ENCODE peak calls at places on chromosomes 1 and 21, in four cellular contexts. One of them, this sample, is unnamed.

GRCh38 chr1:15965228-15965767 is 10.6 kb downstream of the ZBTB17 start:
- DNase-seq in heart left ventricle: no peak
- DNase-seq in choroid plexus epithelial cell: peak; percentile 26
- DNase-seq in tibial artery: no peak
- DNase-seq in this sample: peak; percentile 96

GRCh38 chr1:221611930-221612777 is 129.7 kb downstream of the DUSP10 start:
- DNase-seq in heart left ventricle: peak; percentile 68
- DNase-seq in choroid plexus epithelial cell: peak; percentile 74
- DNase-seq in tibial artery: peak; percentile 78
- DNase-seq in this sample: peak; percentile 87

GRCh38 chr1:3038571-3039181 is 17.4 kb downstream of the ACTRT2 start:
- DNase-seq in heart left ventricle: no peak
- DNase-seq in choroid plexus epithelial cell: no peak
- DNase-seq in tibial artery: peak; percentile 55
- DNase-seq in this sample: no peak

GRCh38 chr1:10965621-10966226 is 46.7 kb upstream of the TARDBP start:
- DNase-seq in heart left ventricle: no peak
- DNase-seq in choroid plexus epithelial cell: peak; percentile 19
- DNase-seq in tibial artery: no peak
- DNase-seq in this sample: peak; percentile 24

GRCh38 chr1:201870397-201870796 is 18.3 kb upstream of the SHISA4 start:
- DNase-seq in heart left ventricle: no peak
- DNase-seq in choroid plexus epithelial cell: no peak
- DNase-seq in tibial artery: no peak
- DNase-seq in this sample: peak; percentile 46

GRCh38 chr1:117573386-117574040 is 32.3 kb upstream of the TENT5C start:
- DNase-seq in heart left ventricle: no peak
- DNase-seq in choroid plexus epithelial cell: peak; percentile 69
- DNase-seq in tibial artery: no peak
- DNase-seq in this sample: no peak

GRCh38 chr1:214445846-214446614 is 105.4 kb downstream of the PTPN14 start:
- DNase-seq in heart left ventricle: no peak
- DNase-seq in choroid plexus epithelial cell: peak; percentile 66
- DNase-seq in tibial artery: no peak
- DNase-seq in this sample: peak; percentile 55

GRCh38 chr1:82227696-82228095 is 427.0 kb downstream of the ADGRL2 start:
- DNase-seq in heart left ventricle: no peak
- DNase-seq in choroid plexus epithelial cell: peak; percentile 48
- DNase-seq in tibial artery: no peak
- DNase-seq in this sample: peak; percentile 82

GRCh38 chr1:180566495-180566894 is 7.7 kb downstream of the OVAAL start:
- DNase-seq in heart left ventricle: no peak
- DNase-seq in choroid plexus epithelial cell: no peak
- DNase-seq in tibial artery: no peak
- DNase-seq in this sample: no peak

GRCh38 chr21:17782051-17782450 is 37.1 kb downstream of the C21orf91 start:
- DNase-seq in heart left ventricle: no peak
- DNase-seq in choroid plexus epithelial cell: no peak
- DNase-seq in tibial artery: no peak
- DNase-seq in this sample: no peak

GRCh38 chr1:191963781-191964455 is 194.3 kb upstream of the RGS18 start:
- DNase-seq in heart left ventricle: no peak
- DNase-seq in choroid plexus epithelial cell: peak; percentile 10
- DNase-seq in tibial artery: no peak
- DNase-seq in this sample: peak; percentile 2

GRCh38 chr1:245715970-245716369 is 561.2 kb downstream of the KIF26B start:
- DNase-seq in heart left ventricle: no peak
- DNase-seq in choroid plexus epithelial cell: peak; percentile 75
- DNase-seq in tibial artery: no peak
- DNase-seq in this sample: peak; percentile 72

GRCh38 chr1:109760581-109761226 is 3.0 kb downstream of the EPS8L3 start:
- DNase-seq in heart left ventricle: no peak
- DNase-seq in choroid plexus epithelial cell: no peak
- DNase-seq in tibial artery: peak; percentile 55
- DNase-seq in this sample: no peak

GRCh38 chr1:47644216-47644581 is 206.4 kb downstream of the FOXD2 start:
- DNase-seq in heart left ventricle: no peak
- DNase-seq in choroid plexus epithelial cell: peak; percentile 58
- DNase-seq in tibial artery: no peak
- DNase-seq in this sample: peak; percentile 5

GRCh38 chr1:223207293-223208066 is 64.4 kb upstream of the TLR5 start:
- DNase-seq in heart left ventricle: no peak
- DNase-seq in choroid plexus epithelial cell: peak; percentile 22
- DNase-seq in tibial artery: no peak
- DNase-seq in this sample: no peak

GRCh38 chr1:87231703-87232363 is 96.8 kb upstream of the LMO4 start:
- DNase-seq in heart left ventricle: no peak
- DNase-seq in choroid plexus epithelial cell: no peak
- DNase-seq in tibial artery: no peak
- DNase-seq in this sample: no peak

GRCh38 chr1:53410100-53410541 is 49.1 kb upstream of the DMRTB1 start:
- DNase-seq in heart left ventricle: no peak
- DNase-seq in choroid plexus epithelial cell: peak; percentile 44
- DNase-seq in tibial artery: no peak
- DNase-seq in this sample: peak; percentile 44

GRCh38 chr1:173669491-173669941 is at the start of gene ANKRD45:
- DNase-seq in heart left ventricle: peak; percentile 44
- DNase-seq in choroid plexus epithelial cell: peak; percentile 51
- DNase-seq in tibial artery: no peak
- DNase-seq in this sample: peak; percentile 48

GRCh38 chr1:115373305-115373704 is 35.3 kb upstream of the NGF start:
- DNase-seq in heart left ventricle: no peak
- DNase-seq in choroid plexus epithelial cell: peak; percentile 62
- DNase-seq in tibial artery: no peak
- DNase-seq in this sample: peak; percentile 84

GRCh38 chr21:32887026-32887425 is 115.5 kb upstream of the PAXBP1 start:
- DNase-seq in heart left ventricle: no peak
- DNase-seq in choroid plexus epithelial cell: no peak
- DNase-seq in tibial artery: no peak
- DNase-seq in this sample: no peak

GRCh38 chr1:227317541-227318002 is 720 bp downstream of the CDC42BPA start:
- DNase-seq in heart left ventricle: peak; percentile 47
- DNase-seq in choroid plexus epithelial cell: peak; percentile 65
- DNase-seq in tibial artery: peak; percentile 71
- DNase-seq in this sample: peak; percentile 79

GRCh38 chr1:22166439-22166838 is 23.5 kb upstream of the WNT4 start:
- DNase-seq in heart left ventricle: no peak
- DNase-seq in choroid plexus epithelial cell: no peak
- DNase-seq in tibial artery: no peak
- DNase-seq in this sample: no peak

GRCh38 chr21:31922881-31923280 is 50.1 kb downstream of the HUNK start:
- DNase-seq in heart left ventricle: no peak
- DNase-seq in choroid plexus epithelial cell: no peak
- DNase-seq in tibial artery: no peak
- DNase-seq in this sample: no peak

GRCh38 chr1:59685666-59686065 is 129.1 kb upstream of the HOOK1 start:
- DNase-seq in heart left ventricle: no peak
- DNase-seq in choroid plexus epithelial cell: no peak
- DNase-seq in tibial artery: no peak
- DNase-seq in this sample: no peak

GRCh38 chr21:46622226-46622625 is 13.2 kb upstream of the PRMT2 start:
- DNase-seq in heart left ventricle: peak; percentile 62
- DNase-seq in choroid plexus epithelial cell: peak; percentile 90
- DNase-seq in tibial artery: no peak
- DNase-seq in this sample: peak; percentile 15

GRCh38 chr1:165632491-165632890 is 1.5 kb downstream of the MGST3 start:
- DNase-seq in heart left ventricle: no peak
- DNase-seq in choroid plexus epithelial cell: no peak
- DNase-seq in tibial artery: no peak
- DNase-seq in this sample: no peak

GRCh38 chr1:1305300-1306069 is 2.2 kb downstream of the ACAP3 start:
- DNase-seq in heart left ventricle: peak; percentile 82
- DNase-seq in choroid plexus epithelial cell: peak; percentile 75
- DNase-seq in tibial artery: peak; percentile 82
- DNase-seq in this sample: peak; percentile 73

GRCh38 chr21:44428281-44428942 is 26.9 kb upstream of the LRRC3 start:
- DNase-seq in heart left ventricle: no peak
- DNase-seq in choroid plexus epithelial cell: no peak
- DNase-seq in tibial artery: no peak
- DNase-seq in this sample: no peak

DNA sequence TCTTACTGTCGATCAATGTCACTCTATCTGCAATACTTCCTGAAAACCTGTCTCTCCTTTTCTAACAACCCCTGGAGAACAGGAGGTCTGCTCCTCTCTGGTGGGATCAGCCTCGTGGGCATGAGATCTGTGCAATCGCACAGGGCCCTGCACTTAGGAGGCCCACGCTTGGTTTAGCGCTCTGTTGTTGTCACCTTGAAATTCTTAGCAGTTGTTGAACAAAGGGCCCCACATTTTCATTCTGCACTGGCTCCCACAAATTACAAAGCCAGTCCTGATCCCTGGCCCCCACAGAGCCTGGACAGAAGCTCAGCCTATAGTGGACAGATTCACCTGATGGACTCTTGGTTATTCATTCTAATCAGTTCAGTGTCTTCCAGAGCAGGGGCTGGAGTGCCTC is 18.6 kb downstream of the SPOCD1 start:
- DNase-seq in heart left ventricle: no peak
- DNase-seq in choroid plexus epithelial cell: no peak
- DNase-seq in tibial artery: peak; percentile 44
- DNase-seq in this sample: no peak
- H3K4me3 ChIP-seq in heart left ventricle: no peak overlapping the region
- H3K4me3 ChIP-seq in choroid plexus epithelial cell: no peak overlapping the region
- H3K4me3 ChIP-seq in tibial artery: no peak overlapping the region
- H3K4me3 ChIP-seq in this sample: peak overlapping the region; percentile 36

GRCh38 chr1:235368428-235368827 is 1.2 kb downstream of the TBCE start:
- DNase-seq in heart left ventricle: no peak
- DNase-seq in choroid plexus epithelial cell: no peak
- DNase-seq in tibial artery: no peak
- DNase-seq in this sample: no peak

GRCh38 chr1:235369802-235370201 is 2.6 kb downstream of the TBCE start:
- DNase-seq in heart left ventricle: no peak
- DNase-seq in choroid plexus epithelial cell: no peak
- DNase-seq in tibial artery: no peak
- DNase-seq in this sample: no peak

GRCh38 chr1:235366286-235366685 is 941 bp upstream of the TBCE start:
- DNase-seq in heart left ventricle: no peak
- DNase-seq in choroid plexus epithelial cell: no peak
- DNase-seq in tibial artery: no peak
- DNase-seq in this sample: no peak

DNA sequence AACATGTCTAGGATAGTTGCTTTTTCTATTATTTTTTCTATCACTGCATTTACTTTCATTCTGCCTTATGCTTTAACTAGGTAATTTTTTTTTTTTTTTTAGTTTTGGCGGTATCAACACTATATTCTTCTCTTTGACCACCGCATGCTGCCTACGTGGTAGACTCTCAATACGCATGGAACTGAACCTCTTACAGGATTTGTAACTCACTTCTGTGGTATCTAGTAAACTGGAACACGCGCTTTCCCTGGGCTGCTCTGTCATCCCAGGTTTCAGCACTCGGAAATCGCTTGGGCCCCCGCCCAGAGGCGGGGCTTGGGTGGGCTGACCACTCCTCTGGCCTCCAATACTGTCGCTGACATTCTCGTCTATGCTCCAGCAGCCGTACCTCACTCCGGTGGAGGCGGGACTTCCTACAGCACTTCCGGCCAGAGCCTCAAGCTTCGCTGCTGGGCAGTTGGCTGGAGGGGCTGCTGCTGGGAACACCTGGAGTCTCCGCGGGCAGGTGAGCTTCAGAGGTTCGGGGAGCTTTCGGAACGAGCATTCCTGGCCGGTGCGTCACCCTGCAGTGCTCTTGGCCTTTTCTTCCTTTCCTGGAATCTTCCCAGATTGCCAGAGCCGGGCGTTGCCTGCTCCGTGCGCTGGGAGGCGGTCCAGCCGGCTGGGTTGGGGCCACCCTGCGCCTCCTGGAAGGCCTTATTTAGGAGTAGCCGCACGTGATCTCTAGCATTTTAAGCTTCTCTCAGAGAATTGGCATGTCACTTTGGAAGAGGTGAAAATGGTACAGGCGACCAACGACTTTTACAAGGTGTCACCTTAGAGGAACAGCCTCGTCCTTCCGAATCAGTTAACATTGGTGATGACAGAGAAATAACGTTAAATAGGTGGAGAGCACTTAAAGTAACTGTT is at the start of gene TBCE:
- DNase-seq in heart left ventricle: peak; percentile 98
- DNase-seq in choroid plexus epithelial cell: peak; percentile 98
- DNase-seq in tibial artery: peak; percentile 98
- DNase-seq in this sample: peak; percentile 97
- TF ChIP-seq CTCF in heart left ventricle: no peak
- TF ChIP-seq CTCF in choroid plexus epithelial cell: peak; percentile 36
- TF ChIP-seq CTCF in tibial artery: peak; percentile 15
- TF ChIP-seq CTCF in this sample: peak; percentile 43

GRCh38 chr1:204579681-204580080 is 63.5 kb downstream of the MDM4 start:
- DNase-seq in heart left ventricle: no peak
- DNase-seq in choroid plexus epithelial cell: no peak
- DNase-seq in tibial artery: no peak
- DNase-seq in this sample: no peak

GRCh38 chr1:204580862-204581261 is 64.7 kb downstream of the MDM4 start:
- DNase-seq in heart left ventricle: no peak
- DNase-seq in choroid plexus epithelial cell: no peak
- DNase-seq in tibial artery: no peak
- DNase-seq in this sample: no peak

GRCh38 chr1:204577794-204578478 is 61.7 kb downstream of the MDM4 start:
- DNase-seq in heart left ventricle: no peak
- DNase-seq in choroid plexus epithelial cell: no peak
- DNase-seq in tibial artery: peak; percentile 35
- DNase-seq in this sample: no peak

GRCh38 chr1:204576422-204576821 is 60.2 kb downstream of the MDM4 start:
- DNase-seq in heart left ventricle: no peak
- DNase-seq in choroid plexus epithelial cell: no peak
- DNase-seq in tibial artery: peak; percentile 27
- DNase-seq in this sample: no peak

DNA sequence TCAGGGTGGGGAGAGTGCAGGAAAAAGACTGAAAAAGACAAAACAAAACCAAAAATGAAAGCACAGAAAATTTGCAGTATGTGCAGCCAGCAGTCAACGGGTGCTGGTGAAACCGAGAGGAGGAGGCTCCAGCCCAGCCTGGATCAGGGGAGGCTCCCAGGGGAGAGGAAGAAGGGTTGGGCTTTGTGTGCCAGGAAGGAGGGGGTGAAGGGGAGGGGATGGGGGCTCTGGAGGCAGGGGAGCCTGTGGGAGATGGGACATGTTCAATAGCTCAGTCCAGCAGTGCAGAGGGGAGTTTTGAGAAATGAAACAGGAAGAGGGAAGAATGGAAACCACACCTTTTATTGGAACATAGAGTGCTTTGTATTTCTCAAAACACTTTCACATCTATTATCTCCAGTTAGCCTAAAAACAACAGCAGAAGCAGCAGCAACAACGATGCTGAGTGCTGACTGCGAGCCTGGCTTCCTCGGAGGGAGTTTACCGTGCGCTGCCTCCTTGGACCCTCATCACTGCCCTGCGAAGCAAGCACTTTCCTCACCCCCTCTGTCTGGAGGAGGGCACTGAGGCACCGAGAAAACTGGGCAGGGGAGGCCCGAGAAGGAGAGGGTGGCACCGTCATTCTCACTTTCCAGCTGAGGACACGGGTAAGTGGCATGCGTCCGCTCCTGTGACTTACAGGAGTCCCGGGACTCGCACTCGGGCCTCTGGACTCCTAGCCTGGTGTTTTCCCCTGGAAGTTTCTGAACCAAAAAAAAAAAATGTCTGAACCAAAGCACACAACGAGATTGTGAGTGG is 62.9 kb downstream of the MDM4 start:
- DNase-seq in heart left ventricle: peak; percentile 58
- DNase-seq in choroid plexus epithelial cell: peak; percentile 51
- DNase-seq in tibial artery: peak; percentile 62
- DNase-seq in this sample: peak; percentile 69
- H3K4me3 ChIP-seq in heart left ventricle: peak overlapping the region; percentile 53
- H3K4me3 ChIP-seq in choroid plexus epithelial cell: peak overlapping the region; percentile 36
- H3K4me3 ChIP-seq in tibial artery: peak overlapping the region; percentile 33
- H3K4me3 ChIP-seq in this sample: peak overlapping the region; percentile 8

GRCh38 chr1:43383449-43383848 is 6.2 kb downstream of the MED8 start:
- DNase-seq in heart left ventricle: no peak
- DNase-seq in choroid plexus epithelial cell: no peak
- DNase-seq in tibial artery: no peak
- DNase-seq in this sample: no peak
- TF ChIP-seq CTCF in heart left ventricle: no peak
- TF ChIP-seq CTCF in choroid plexus epithelial cell: peak; percentile 9
- TF ChIP-seq CTCF in tibial artery: no peak
- TF ChIP-seq CTCF in this sample: no peak